ENCODE peak calls at places on chromosome 4, in seven cellular contexts. C, J, E, F, S, R and B are unnamed samples.

GRCh38 chr4:26525751-26526150 is 35.5 kb upstream of the CCKAR start:
- DNase-seq in J (no peak), F (no peak), C (no peak), E (peak), S (no peak), R (no peak), B (no peak)

GRCh38 chr4:156388826-156389225 is 435.2 kb upstream of the CTSO start:
- DNase-seq in C (peak), F (no peak), S (peak), J (no peak), E (peak), R (no peak), B (no peak)

GRCh38 chr4:35541888-35542213 is 702.5 kb downstream of the ARAP2 start:
- DNase-seq in C (no peak), F (peak), E (no peak), J (no peak), S (no peak), R (no peak), B (no peak)

GRCh38 chr4:153748378-153748777 is 11.4 kb downstream of the RNF175 start:
- DNase-seq in S (peak), R (no peak), E (peak), F (no peak), J (no peak), C (peak), B (peak)

GRCh38 chr4:46648088-46648744 is 258.3 kb upstream of the GABRA2 start:
- DNase-seq in C (peak), E (peak), J (peak), R (peak), S (no peak), F (peak), B (no peak)

GRCh38 chr4:114087596-114088230 is 108.3 kb upstream of the ARSJ start:
- DNase-seq in R (no peak), S (peak), C (peak), F (no peak), J (peak), E (peak), B (no peak)

GRCh38 chr4:129822708-129823504 is 727.0 kb downstream of the C4orf33 start:
- DNase-seq in R (peak), E (no peak), C (no peak), F (no peak), J (no peak), S (no peak), B (no peak)

GRCh38 chr4:8911311-8912088 is 39.9 kb upstream of the HMX1 start:
- DNase-seq in C (no peak), F (peak), S (peak), E (peak), J (no peak), R (no peak), B (peak)

GRCh38 chr4:168153596-168154440 is 61.5 kb downstream of the ANXA10 start:
- DNase-seq in J (peak), C (peak), F (peak), S (peak), R (peak), E (peak), B (peak)

GRCh38 chr4:168689791-168690190 is 192.9 kb downstream of the PALLD start:
- DNase-seq in C (no peak), F (no peak), J (no peak), E (no peak), S (no peak), R (no peak), B (no peak)

GRCh38 chr4:16819652-16820051 is 78.8 kb downstream of the LDB2 start:
- DNase-seq in E (no peak), S (no peak), F (no peak), C (no peak), R (no peak), J (no peak), B (no peak)

GRCh38 chr4:111941957-111942356 is 203.3 kb upstream of the FAM241A start:
- DNase-seq in F (no peak), C (no peak), J (no peak), E (no peak), R (no peak), S (no peak), B (no peak)

GRCh38 chr4:105715692-105716278 is 7.2 kb downstream of the GSTCD start:
- DNase-seq in J (no peak), R (peak), E (peak), C (peak), S (peak), F (no peak), B (no peak)

GRCh38 chr4:83010522-83011318 is at the start of gene LIN54:
- DNase-seq in C (peak), R (peak), E (peak), J (no peak), S (peak), F (peak), B (peak)

GRCh38 chr4:87114245-87115062 is 106.0 kb downstream of the KLHL8 start:
- DNase-seq in C (no peak), R (no peak), S (no peak), F (peak), E (peak), J (no peak), B (no peak)

GRCh38 chr4:29708473-29708872 is 1011.7 kb upstream of the PCDH7 start:
- DNase-seq in S (no peak), C (peak), F (no peak), E (no peak), J (peak), R (no peak), B (no peak)

GRCh38 chr4:22766068-22766467 is 73.3 kb downstream of the GBA3 start:
- DNase-seq in F (no peak), R (no peak), J (no peak), S (no peak), C (no peak), E (no peak), B (no peak)

GRCh38 chr4:72314869-72315268 is 254.2 kb downstream of the ADAMTS3 start:
- DNase-seq in C (peak), S (peak), E (peak), F (no peak), R (peak), J (peak), B (no peak)

GRCh38 chr4:147057631-147057980 is 111.9 kb upstream of the TTC29 start:
- DNase-seq in C (peak), E (peak), S (peak), F (no peak), J (no peak), R (no peak), B (no peak)

GRCh38 chr4:115234405-115235093 is 121.1 kb upstream of the NDST4 start:
- DNase-seq in R (peak), J (no peak), F (no peak), E (peak), C (no peak), S (no peak), B (no peak)

GRCh38 chr4:20044502-20044911 is 207.2 kb upstream of the SLIT2 start:
- DNase-seq in R (no peak), E (peak), S (peak), C (peak), F (no peak), J (peak), B (no peak)

DNA sequence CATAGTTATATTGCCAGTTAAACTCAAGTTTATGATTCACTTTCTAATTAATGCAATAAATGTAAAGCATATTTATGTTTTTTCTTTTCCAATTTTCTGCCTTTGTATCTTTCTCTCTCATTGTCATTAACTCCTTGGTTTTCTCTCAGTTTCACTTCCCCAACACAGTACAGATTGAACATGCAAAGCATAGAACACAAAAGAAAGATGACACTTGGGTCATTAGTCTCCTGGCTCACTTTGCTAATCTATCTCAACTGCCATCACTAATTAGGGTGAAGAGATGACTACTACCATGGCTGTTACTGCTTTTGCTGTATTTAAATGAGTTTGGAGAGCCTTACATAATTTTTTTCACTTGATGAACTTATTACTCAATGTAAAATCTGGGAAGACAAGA is 12.3 kb upstream of the NAA11 start:
- DNase-seq in E (no peak), J (no peak), R (no peak), C (no peak), F (no peak), S (no peak), B (no peak)
- H3K4me3 ChIP-seq in E (no peak), J (no peak), R (no peak), C (no peak), F (no peak), S (no peak), B (no peak)

DNA sequence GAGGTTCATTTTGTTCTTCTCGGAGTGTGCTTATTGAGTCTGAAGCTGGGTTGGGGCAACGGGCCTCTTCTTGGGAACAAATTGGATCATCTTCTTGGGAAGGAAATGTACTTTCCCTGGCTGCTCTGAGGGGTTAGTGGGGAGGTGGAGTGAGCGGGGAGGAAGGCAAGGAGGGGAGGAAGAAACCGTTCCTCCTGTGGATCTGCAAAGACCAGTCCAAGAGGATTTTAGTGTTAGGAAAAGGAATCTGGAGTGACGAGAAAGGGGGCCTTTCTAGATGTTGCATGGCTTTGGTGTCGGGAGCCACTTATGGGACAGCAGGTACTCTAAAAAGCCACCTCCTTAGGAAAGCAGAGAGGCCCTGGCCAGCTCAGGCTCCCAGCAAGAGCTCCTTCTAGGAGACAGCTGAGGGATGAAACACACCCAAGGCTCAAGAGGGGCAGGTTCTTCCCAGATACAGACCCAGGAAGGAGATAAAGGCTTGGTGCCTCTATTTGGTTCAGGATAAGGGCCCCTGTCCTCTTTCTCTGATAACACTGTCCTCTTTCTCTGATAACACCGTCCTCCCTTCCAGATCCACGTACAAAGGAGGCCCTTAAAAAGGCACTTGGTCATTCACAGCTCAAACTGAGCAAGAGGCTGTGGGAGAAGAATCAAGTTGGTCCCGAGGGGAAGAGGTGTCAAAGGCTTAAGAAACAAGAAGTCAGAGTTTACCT is 451 bp downstream of the SOD3 start:
- DNase-seq in C (no peak), J (no peak), R (peak), F (no peak), E (no peak), S (no peak), B (no peak)
- H3K4me3 ChIP-seq in C (peak), J (peak), R (no peak), F (peak), E (peak), S (peak), B (peak)

GRCh38 chr4:138512766-138513165 is 270.6 kb upstream of the SLC7A11 start:
- DNase-seq in C (no peak), J (no peak), R (no peak), F (no peak), S (peak), E (no peak), B (no peak)

GRCh38 chr4:138509346-138509745 is 267.2 kb upstream of the SLC7A11 start:
- DNase-seq in S (no peak), F (no peak), C (no peak), R (no peak), J (no peak), E (no peak), B (no peak)

GRCh38 chr4:138501614-138502013 is 259.5 kb upstream of the SLC7A11 start:
- DNase-seq in F (no peak), S (no peak), J (no peak), C (no peak), E (no peak), R (no peak), B (no peak)

GRCh38 chr4:138510053-138510452 is 267.9 kb upstream of the SLC7A11 start:
- DNase-seq in J (no peak), C (no peak), R (no peak), S (peak), F (no peak), E (peak), B (no peak)

GRCh38 chr4:138507527-138507926 is 265.4 kb upstream of the SLC7A11 start:
- DNase-seq in E (peak), J (peak), F (no peak), R (no peak), C (peak), S (peak), B (no peak)
- H3K4me3 ChIP-seq in E (no peak), J (no peak), F (no peak), R (no peak), C (no peak), S (no peak), B (no peak)

DNA sequence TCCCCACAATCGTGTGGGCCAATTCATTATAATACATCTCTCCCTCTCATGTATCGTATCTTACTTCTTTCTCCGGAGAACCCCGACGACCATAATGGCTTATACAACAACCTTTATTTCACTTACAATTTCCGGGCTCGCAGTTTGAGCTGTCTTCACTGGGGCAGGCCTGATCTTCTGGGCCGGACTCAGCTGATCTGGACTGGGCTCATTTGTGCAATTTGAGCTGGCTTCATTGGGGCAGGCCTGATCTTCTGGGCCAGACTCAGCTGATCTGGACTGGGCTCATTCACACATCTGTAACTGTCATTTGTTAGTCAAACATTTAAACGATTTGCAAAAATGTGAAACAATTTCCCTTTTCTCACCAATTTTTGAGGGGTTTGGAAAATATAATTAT is 171.5 kb upstream of the FRG1 start:
- DNase-seq in F (no peak), R (no peak), J (no peak), C (no peak), E (no peak), S (no peak), B (no peak)
- H3K4me3 ChIP-seq in F (no peak), R (no peak), J (no peak), C (no peak), E (no peak), S (no peak), B (no peak)

GRCh38 chr4:18404642-18405041 is 383.1 kb upstream of the LCORL start:
- DNase-seq in F (no peak), R (no peak), C (no peak), S (no peak), J (no peak), E (no peak), B (no peak)
- H3K4me3 ChIP-seq in F (no peak), R (no peak), C (no peak), S (no peak), J (no peak), E (no peak), B (no peak)